ENCODE peak calls at places on chromosomes 13 and 19, in four cellular contexts. One of them, this sample, is unnamed.

GRCh38 chr19:23996549-23996948 is 81.9 kb downstream of the ZNF726 start:
- DNase-seq in GM12878: no peak
- DNase-seq in HCT116: peak
- DNase-seq in K562: peak
- DNase-seq in this sample: no peak

GRCh38 chr19:17041994-17042393 is 15.4 kb upstream of the CPAMD8 start:
- DNase-seq in HCT116: no peak
- DNase-seq in K562: no peak
- DNase-seq in GM12878: no peak
- DNase-seq in this sample: no peak

GRCh38 chr13:94710081-94710809 is 2.1 kb downstream of the SOX21 start:
- DNase-seq in HCT116: no peak
- DNase-seq in GM12878: no peak
- DNase-seq in K562: no peak
- DNase-seq in this sample: no peak

GRCh38 chr13:98791611-98792010 is 39.1 kb upstream of the SLC15A1 start:
- DNase-seq in HCT116: no peak
- DNase-seq in GM12878: no peak
- DNase-seq in K562: no peak
- DNase-seq in this sample: no peak

GRCh38 chr19:58261968-58262921 is 16.5 kb upstream of the ZNF8 start:
- DNase-seq in GM12878: no peak
- DNase-seq in HCT116: no peak
- DNase-seq in K562: no peak
- DNase-seq in this sample: no peak

GRCh38 chr19:12774588-12775555 is at the start of gene HOOK2:
- DNase-seq in HCT116: peak
- DNase-seq in K562: peak
- DNase-seq in GM12878: no peak
- DNase-seq in this sample: peak

GRCh38 chr19:16912780-16913179 is 24.0 kb downstream of the F2RL3 start:
- DNase-seq in K562: no peak
- DNase-seq in GM12878: no peak
- DNase-seq in HCT116: no peak
- DNase-seq in this sample: no peak

GRCh38 chr19:11530432-11530831 is 1.5 kb upstream of the ECSIT start:
- DNase-seq in K562: peak
- DNase-seq in GM12878: no peak
- DNase-seq in HCT116: peak
- DNase-seq in this sample: peak

GRCh38 chr19:16153582-16154336 is 10.3 kb downstream of the HSH2D start:
- DNase-seq in GM12878: no peak
- DNase-seq in K562: peak
- DNase-seq in HCT116: peak
- DNase-seq in this sample: no peak

GRCh38 chr19:27733551-27734266 is 1479.2 kb downstream of the UQCRFS1 start:
- DNase-seq in HCT116: no peak
- DNase-seq in K562: no peak
- DNase-seq in GM12878: no peak
- DNase-seq in this sample: no peak

GRCh38 chr13:99033814-99034213 is 56.0 kb upstream of the DOCK9 start:
- DNase-seq in GM12878: no peak
- DNase-seq in K562: no peak
- DNase-seq in HCT116: no peak
- DNase-seq in this sample: no peak

GRCh38 chr19:17687857-17688784 is at the start of gene UNC13A:
- DNase-seq in HCT116: no peak
- DNase-seq in K562: peak
- DNase-seq in GM12878: no peak
- DNase-seq in this sample: peak

GRCh38 chr13:89550842-89551422 is 1796.6 kb upstream of the MIR17HG start:
- DNase-seq in K562: no peak
- DNase-seq in GM12878: no peak
- DNase-seq in HCT116: no peak
- DNase-seq in this sample: no peak

GRCh38 chr13:114318624-114319023 is 4.3 kb downstream of the CHAMP1 start:
- DNase-seq in K562: no peak
- DNase-seq in HCT116: no peak
- DNase-seq in GM12878: no peak
- DNase-seq in this sample: no peak

GRCh38 chr19:19270749-19271571 is 2.1 kb downstream of the TM6SF2 start:
- DNase-seq in HCT116: no peak
- DNase-seq in GM12878: no peak
- DNase-seq in K562: no peak
- DNase-seq in this sample: no peak

GRCh38 chr13:109593230-109593629 is 193.2 kb downstream of the IRS2 start:
- DNase-seq in HCT116: no peak
- DNase-seq in K562: no peak
- DNase-seq in GM12878: no peak
- DNase-seq in this sample: no peak

GRCh38 chr13:110957931-110958330 is 43.1 kb upstream of the ANKRD10 start:
- DNase-seq in GM12878: no peak
- DNase-seq in K562: no peak
- DNase-seq in HCT116: no peak
- DNase-seq in this sample: no peak

GRCh38 chr13:107767119-107767518 is 448.2 kb downstream of the LIG4 start:
- DNase-seq in K562: no peak
- DNase-seq in GM12878: no peak
- DNase-seq in HCT116: no peak
- DNase-seq in this sample: no peak

GRCh38 chr19:55599468-55600335 is at the start of the genes FIZ1 and ZNF524:
- DNase-seq in GM12878: peak
- DNase-seq in HCT116: peak
- DNase-seq in K562: peak
- DNase-seq in this sample: peak

GRCh38 chr13:92838786-92839185 is 387.8 kb upstream of the GPC6 start:
- DNase-seq in K562: no peak
- DNase-seq in HCT116: no peak
- DNase-seq in GM12878: no peak
- DNase-seq in this sample: no peak

GRCh38 chr13:65921933-65922332 is 1308.2 kb downstream of the PCDH9 start:
- DNase-seq in GM12878: no peak
- DNase-seq in K562: no peak
- DNase-seq in HCT116: no peak
- DNase-seq in this sample: no peak

GRCh38 chr19:10508707-10509106 is 5.6 kb upstream of the KEAP1 start:
- DNase-seq in HCT116: no peak
- DNase-seq in GM12878: no peak
- DNase-seq in K562: no peak
- DNase-seq in this sample: no peak

GRCh38 chr19:38554676-38555141 is 63.0 kb downstream of the MAP4K1 start:
- DNase-seq in K562: no peak
- DNase-seq in HCT116: no peak
- DNase-seq in GM12878: peak
- DNase-seq in this sample: no peak

GRCh38 chr19:42327381-42327780 is 1.9 kb downstream of the MEGF8 start:
- DNase-seq in K562: no peak
- DNase-seq in HCT116: no peak
- DNase-seq in GM12878: no peak
- DNase-seq in this sample: no peak

GRCh38 chr19:14405758-14406644 is 13.1 kb downstream of the DDX39A start:
- DNase-seq in HCT116: peak
- DNase-seq in GM12878: peak
- DNase-seq in K562: peak
- DNase-seq in this sample: peak
- H3K4me2 ChIP-seq in HCT116: peak
- H3K4me2 ChIP-seq in GM12878: peak
- H3K4me2 ChIP-seq in K562: peak
- H3K4me2 ChIP-seq in this sample: peak

GRCh38 chr13:30696278-30697176 is 38.8 kb upstream of the ALOX5AP start:
- DNase-seq in K562: no peak
- DNase-seq in HCT116: no peak
- DNase-seq in GM12878: no peak
- DNase-seq in this sample: no peak
- TF ChIP-seq SIN3A in K562: no peak
- TF ChIP-seq SIN3A in HCT116: no peak
- TF ChIP-seq SIN3A in GM12878: no peak
- TF ChIP-seq SIN3A in this sample: no peak

DNA sequence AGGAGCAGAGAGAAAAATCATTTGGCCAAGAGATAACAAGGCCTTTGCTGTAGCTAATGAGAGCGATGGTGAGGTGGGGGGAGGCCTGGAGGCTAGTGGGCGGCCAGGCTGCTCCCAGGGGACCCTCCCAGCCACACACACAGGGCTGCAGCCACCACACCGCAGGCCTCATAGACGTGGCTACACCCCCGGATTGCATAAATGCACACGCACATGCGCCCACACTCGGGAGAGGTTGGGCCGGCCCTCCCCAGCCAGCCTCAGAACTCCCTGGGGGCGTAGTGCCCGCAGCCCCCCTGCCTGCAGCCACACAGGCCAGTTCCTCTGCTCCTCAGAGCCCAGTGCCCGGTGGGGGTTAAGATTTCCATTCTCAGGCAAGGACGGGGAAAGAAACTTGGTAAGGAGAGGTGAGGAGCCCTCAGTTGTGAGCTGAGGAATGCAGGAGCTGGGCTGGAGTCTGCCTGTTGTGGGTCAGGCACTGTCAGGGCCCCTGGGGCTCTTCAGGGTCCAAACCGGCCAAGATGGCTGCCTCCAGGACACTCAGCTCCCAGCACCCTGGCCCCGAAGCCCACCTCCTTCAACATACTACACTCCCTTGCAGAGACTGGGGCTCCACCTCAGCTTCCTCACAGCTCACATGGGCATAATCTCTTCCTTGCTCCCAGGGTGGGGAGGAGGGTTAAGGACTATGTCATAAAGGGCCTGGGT is 8.0 kb downstream of the PTH2 start:
- DNase-seq in HCT116: no peak
- DNase-seq in GM12878: peak
- DNase-seq in K562: no peak
- DNase-seq in this sample: no peak
- H3K4me2 ChIP-seq in HCT116: no peak
- H3K4me2 ChIP-seq in GM12878: no peak
- H3K4me2 ChIP-seq in K562: no peak
- H3K4me2 ChIP-seq in this sample: no peak

DNA sequence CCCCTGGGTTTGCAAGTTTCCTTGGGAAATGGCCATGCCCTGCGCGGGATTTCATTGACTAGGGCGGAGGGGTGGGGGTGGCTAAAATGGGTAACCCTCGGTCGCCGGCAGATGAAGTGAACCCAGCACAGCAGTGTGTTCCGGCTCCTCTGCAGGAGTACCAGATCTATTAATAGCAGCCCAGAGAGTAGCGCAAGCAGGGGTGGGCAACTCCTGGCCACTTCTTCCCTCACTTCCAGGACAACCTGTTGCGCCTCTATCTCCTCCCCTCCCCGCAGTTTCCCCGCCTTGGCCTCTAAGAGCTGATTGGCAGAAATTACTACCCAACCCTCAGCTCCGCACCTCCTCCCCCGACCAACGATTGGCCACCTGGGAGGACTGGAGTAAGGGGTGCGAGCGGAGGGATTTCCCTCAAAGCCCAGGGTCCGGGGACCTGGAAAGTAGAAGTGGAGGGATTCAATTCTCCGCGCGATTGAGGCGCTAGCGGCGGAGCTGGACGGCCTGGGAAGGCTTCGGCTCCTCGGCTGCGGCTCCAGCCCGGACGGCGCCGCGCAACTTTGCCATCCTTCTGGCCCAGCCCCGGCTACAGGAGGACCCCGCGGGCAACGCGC is at the start of gene FREM2:
- DNase-seq in HCT116: no peak
- DNase-seq in GM12878: no peak
- DNase-seq in K562: no peak
- DNase-seq in this sample: peak
- TF ChIP-seq SIN3A in HCT116: no peak
- TF ChIP-seq SIN3A in GM12878: no peak
- TF ChIP-seq SIN3A in K562: no peak
- TF ChIP-seq SIN3A in this sample: no peak

GRCh38 chr13:41914552-41914951 is 46.4 kb downstream of the VWA8 start:
- DNase-seq in GM12878: no peak
- DNase-seq in HCT116: no peak
- DNase-seq in K562: no peak
- DNase-seq in this sample: no peak

GRCh38 chr13:41915096-41915495 is 45.8 kb downstream of the VWA8 start:
- DNase-seq in HCT116: no peak
- DNase-seq in K562: no peak
- DNase-seq in GM12878: no peak
- DNase-seq in this sample: no peak

GRCh38 chr13:41917641-41918040 is 43.3 kb downstream of the VWA8 start:
- DNase-seq in HCT116: no peak
- DNase-seq in GM12878: no peak
- DNase-seq in K562: no peak
- DNase-seq in this sample: no peak

GRCh38 chr13:41919031-41919740 is 41.7 kb downstream of the VWA8 start:
- DNase-seq in HCT116: no peak
- DNase-seq in GM12878: no peak
- DNase-seq in K562: no peak
- DNase-seq in this sample: no peak

GRCh38 chr13:41916173-41916954 is 44.5 kb downstream of the VWA8 start:
- DNase-seq in HCT116: no peak
- DNase-seq in GM12878: peak
- DNase-seq in K562: peak
- DNase-seq in this sample: no peak
- H3K4me2 ChIP-seq in HCT116: peak
- H3K4me2 ChIP-seq in GM12878: peak
- H3K4me2 ChIP-seq in K562: peak
- H3K4me2 ChIP-seq in this sample: no peak

GRCh38 chr19:1511318-1511988 is 1.4 kb downstream of the ADAMTSL5 start:
- DNase-seq in GM12878: no peak
- DNase-seq in HCT116: no peak
- DNase-seq in K562: no peak
- DNase-seq in this sample: no peak

GRCh38 chr19:1511989-1512338 is 855 bp downstream of the ADAMTSL5 start:
- DNase-seq in GM12878: no peak
- DNase-seq in K562: no peak
- DNase-seq in HCT116: no peak
- DNase-seq in this sample: no peak

GRCh38 chr19:1513492-1514294 is 874 bp upstream of the ADAMTSL5 start:
- DNase-seq in HCT116: peak
- DNase-seq in GM12878: no peak
- DNase-seq in K562: peak
- DNase-seq in this sample: peak

GRCh38 chr19:1514295-1514661 is 1.5 kb upstream of the ADAMTSL5 start:
- DNase-seq in GM12878: no peak
- DNase-seq in HCT116: no peak
- DNase-seq in K562: no peak
- DNase-seq in this sample: no peak

DNA sequence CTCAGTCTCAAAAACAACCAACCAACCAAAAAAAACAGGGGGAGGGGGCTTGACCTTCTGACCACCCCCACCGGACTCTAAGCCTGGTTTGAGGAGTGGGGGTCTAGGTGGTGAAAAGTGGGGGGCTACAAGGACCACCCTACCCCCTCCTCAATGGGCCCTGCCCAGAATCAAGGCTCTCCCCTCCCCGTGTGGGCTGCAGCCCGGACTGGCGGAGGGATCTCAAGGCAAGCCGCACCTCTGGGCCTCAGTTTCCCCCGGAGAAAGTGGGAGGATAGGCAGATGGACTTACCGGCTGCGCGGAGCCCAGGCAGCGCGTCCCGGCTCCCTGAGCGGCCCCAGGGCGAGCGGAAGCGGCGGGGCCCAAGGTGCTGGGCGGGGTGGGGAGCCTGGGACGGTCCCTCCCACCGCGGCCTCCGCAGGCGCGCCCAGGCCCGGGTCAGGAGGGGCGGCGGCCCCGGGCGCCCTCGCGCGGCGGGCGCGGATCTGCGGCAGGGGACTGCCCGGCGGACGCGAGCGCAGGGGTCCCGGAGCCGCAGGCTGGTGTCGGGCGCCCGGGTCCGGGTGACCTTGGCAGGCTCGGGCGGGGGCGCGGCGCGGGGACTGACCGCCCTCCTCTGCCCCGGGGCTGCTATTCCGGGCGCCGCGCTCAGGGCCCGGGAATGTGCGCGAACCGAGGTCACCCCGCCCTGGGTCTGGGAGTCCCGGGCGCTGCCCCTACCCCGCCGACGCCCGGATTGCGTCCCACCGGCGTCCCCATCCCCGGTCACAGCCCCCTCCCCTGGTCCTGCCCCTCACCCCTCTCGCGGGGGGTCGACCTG is at the start of gene ADAMTSL5:
- DNase-seq in K562: peak
- DNase-seq in HCT116: no peak
- DNase-seq in GM12878: no peak
- DNase-seq in this sample: no peak
- TF ChIP-seq SIN3A in K562: peak
- TF ChIP-seq SIN3A in HCT116: no peak
- TF ChIP-seq SIN3A in GM12878: no peak
- TF ChIP-seq SIN3A in this sample: no peak